ENCODE peak calls at places on chromosomes 13 and 19, in eight cellular contexts. One of them, this sample, is unnamed.

GRCh38 chr19:46813570-46814358 is 25.4 kb upstream of the SLC1A5 start:
- DNase-seq in aorta: peak
- DNase-seq in stimulated activated CD4-positive, alpha-beta T cell treated with anti-CD3 and anti-CD28 coated beads, Interleukin-1b, Interleukin-23, amount 100 ng/mL, for 1 hour: no peak
- DNase-seq in MCF 10A: peak
- DNase-seq in spleen: peak
- DNase-seq in heart left ventricle: peak
- DNase-seq in kidney: peak
- DNase-seq in hepatic stellate cell: peak
- DNase-seq in this sample: no peak

GRCh38 chr13:38905861-38906260 is 84.8 kb downstream of the STOML3 start:
- DNase-seq in aorta: no peak
- DNase-seq in stimulated activated CD4-positive, alpha-beta T cell treated with anti-CD3 and anti-CD28 coated beads, Interleukin-1b, Interleukin-23, amount 100 ng/mL, for 1 hour: no peak
- DNase-seq in MCF 10A: peak
- DNase-seq in spleen: no peak
- DNase-seq in heart left ventricle: no peak
- DNase-seq in kidney: no peak
- DNase-seq in hepatic stellate cell: no peak
- DNase-seq in this sample: no peak

GRCh38 chr13:64278493-64278892 is 2862.8 kb upstream of the PCDH20 start:
- DNase-seq in aorta: no peak
- DNase-seq in stimulated activated CD4-positive, alpha-beta T cell treated with anti-CD3 and anti-CD28 coated beads, Interleukin-1b, Interleukin-23, amount 100 ng/mL, for 1 hour: no peak
- DNase-seq in MCF 10A: peak
- DNase-seq in spleen: no peak
- DNase-seq in heart left ventricle: no peak
- DNase-seq in kidney: no peak
- DNase-seq in hepatic stellate cell: peak
- DNase-seq in this sample: no peak

GRCh38 chr19:1286451-1286858 is 782 bp downstream of the EFNA2 start:
- DNase-seq in aorta: no peak
- DNase-seq in stimulated activated CD4-positive, alpha-beta T cell treated with anti-CD3 and anti-CD28 coated beads, Interleukin-1b, Interleukin-23, amount 100 ng/mL, for 1 hour: no peak
- DNase-seq in MCF 10A: no peak
- DNase-seq in spleen: no peak
- DNase-seq in heart left ventricle: no peak
- DNase-seq in kidney: no peak
- DNase-seq in hepatic stellate cell: no peak
- DNase-seq in this sample: no peak

GRCh38 chr19:2318923-2319322 is 9.5 kb downstream of the LSM7 start:
- DNase-seq in aorta: no peak
- DNase-seq in stimulated activated CD4-positive, alpha-beta T cell treated with anti-CD3 and anti-CD28 coated beads, Interleukin-1b, Interleukin-23, amount 100 ng/mL, for 1 hour: no peak
- DNase-seq in MCF 10A: no peak
- DNase-seq in spleen: no peak
- DNase-seq in heart left ventricle: no peak
- DNase-seq in kidney: no peak
- DNase-seq in hepatic stellate cell: no peak
- DNase-seq in this sample: no peak

GRCh38 chr13:27174766-27175455 is 3.3 kb upstream of the USP12 start:
- DNase-seq in aorta: no peak
- DNase-seq in stimulated activated CD4-positive, alpha-beta T cell treated with anti-CD3 and anti-CD28 coated beads, Interleukin-1b, Interleukin-23, amount 100 ng/mL, for 1 hour: no peak
- DNase-seq in MCF 10A: no peak
- DNase-seq in spleen: no peak
- DNase-seq in heart left ventricle: no peak
- DNase-seq in kidney: no peak
- DNase-seq in hepatic stellate cell: no peak
- DNase-seq in this sample: no peak

GRCh38 chr13:112885242-112885781 is 83.7 kb upstream of the MCF2L start:
- DNase-seq in aorta: no peak
- DNase-seq in stimulated activated CD4-positive, alpha-beta T cell treated with anti-CD3 and anti-CD28 coated beads, Interleukin-1b, Interleukin-23, amount 100 ng/mL, for 1 hour: no peak
- DNase-seq in MCF 10A: no peak
- DNase-seq in spleen: no peak
- DNase-seq in heart left ventricle: no peak
- DNase-seq in kidney: no peak
- DNase-seq in hepatic stellate cell: no peak
- DNase-seq in this sample: no peak

GRCh38 chr19:55216461-55217198 is 7.3 kb upstream of the PTPRH start:
- DNase-seq in aorta: peak
- DNase-seq in stimulated activated CD4-positive, alpha-beta T cell treated with anti-CD3 and anti-CD28 coated beads, Interleukin-1b, Interleukin-23, amount 100 ng/mL, for 1 hour: peak
- DNase-seq in MCF 10A: peak
- DNase-seq in spleen: peak
- DNase-seq in heart left ventricle: peak
- DNase-seq in kidney: peak
- DNase-seq in hepatic stellate cell: peak
- DNase-seq in this sample: no peak

GRCh38 chr19:4976412-4977298 is 7.7 kb downstream of the KDM4B start:
- DNase-seq in aorta: peak
- DNase-seq in stimulated activated CD4-positive, alpha-beta T cell treated with anti-CD3 and anti-CD28 coated beads, Interleukin-1b, Interleukin-23, amount 100 ng/mL, for 1 hour: no peak
- DNase-seq in MCF 10A: peak
- DNase-seq in spleen: peak
- DNase-seq in heart left ventricle: peak
- DNase-seq in kidney: peak
- DNase-seq in hepatic stellate cell: no peak
- DNase-seq in this sample: no peak

GRCh38 chr13:102569488-102569887 is 27.3 kb upstream of the TPP2 start:
- DNase-seq in aorta: no peak
- DNase-seq in stimulated activated CD4-positive, alpha-beta T cell treated with anti-CD3 and anti-CD28 coated beads, Interleukin-1b, Interleukin-23, amount 100 ng/mL, for 1 hour: no peak
- DNase-seq in MCF 10A: no peak
- DNase-seq in spleen: no peak
- DNase-seq in heart left ventricle: no peak
- DNase-seq in kidney: no peak
- DNase-seq in hepatic stellate cell: peak
- DNase-seq in this sample: no peak

GRCh38 chr19:36032251-36033104 is at the start of gene CLIP3:
- DNase-seq in aorta: peak
- DNase-seq in stimulated activated CD4-positive, alpha-beta T cell treated with anti-CD3 and anti-CD28 coated beads, Interleukin-1b, Interleukin-23, amount 100 ng/mL, for 1 hour: no peak
- DNase-seq in MCF 10A: no peak
- DNase-seq in spleen: no peak
- DNase-seq in heart left ventricle: peak
- DNase-seq in kidney: peak
- DNase-seq in hepatic stellate cell: peak
- DNase-seq in this sample: peak

GRCh38 chr13:94914829-94915228 is 202.5 kb upstream of the SOX21 start:
- DNase-seq in aorta: no peak
- DNase-seq in stimulated activated CD4-positive, alpha-beta T cell treated with anti-CD3 and anti-CD28 coated beads, Interleukin-1b, Interleukin-23, amount 100 ng/mL, for 1 hour: no peak
- DNase-seq in MCF 10A: no peak
- DNase-seq in spleen: no peak
- DNase-seq in heart left ventricle: no peak
- DNase-seq in kidney: no peak
- DNase-seq in hepatic stellate cell: no peak
- DNase-seq in this sample: no peak

GRCh38 chr19:43505941-43506340 is 1.4 kb upstream of the PHLDB3 start:
- DNase-seq in aorta: no peak
- DNase-seq in stimulated activated CD4-positive, alpha-beta T cell treated with anti-CD3 and anti-CD28 coated beads, Interleukin-1b, Interleukin-23, amount 100 ng/mL, for 1 hour: no peak
- DNase-seq in MCF 10A: no peak
- DNase-seq in spleen: no peak
- DNase-seq in heart left ventricle: no peak
- DNase-seq in kidney: no peak
- DNase-seq in hepatic stellate cell: no peak
- DNase-seq in this sample: no peak

GRCh38 chr13:73765651-73766384 is 368.4 kb downstream of the KLF12 start:
- DNase-seq in aorta: peak
- DNase-seq in stimulated activated CD4-positive, alpha-beta T cell treated with anti-CD3 and anti-CD28 coated beads, Interleukin-1b, Interleukin-23, amount 100 ng/mL, for 1 hour: peak
- DNase-seq in MCF 10A: no peak
- DNase-seq in spleen: peak
- DNase-seq in heart left ventricle: peak
- DNase-seq in kidney: peak
- DNase-seq in hepatic stellate cell: no peak
- DNase-seq in this sample: peak

GRCh38 chr19:9165256-9165655 is 13.5 kb upstream of the OR7D2 start:
- DNase-seq in aorta: no peak
- DNase-seq in stimulated activated CD4-positive, alpha-beta T cell treated with anti-CD3 and anti-CD28 coated beads, Interleukin-1b, Interleukin-23, amount 100 ng/mL, for 1 hour: no peak
- DNase-seq in MCF 10A: no peak
- DNase-seq in spleen: no peak
- DNase-seq in heart left ventricle: no peak
- DNase-seq in kidney: no peak
- DNase-seq in hepatic stellate cell: no peak
- DNase-seq in this sample: no peak

GRCh38 chr19:478236-478888 is 17.5 kb upstream of the SHC2 start:
- DNase-seq in aorta: no peak
- DNase-seq in stimulated activated CD4-positive, alpha-beta T cell treated with anti-CD3 and anti-CD28 coated beads, Interleukin-1b, Interleukin-23, amount 100 ng/mL, for 1 hour: no peak
- DNase-seq in MCF 10A: no peak
- DNase-seq in spleen: no peak
- DNase-seq in heart left ventricle: no peak
- DNase-seq in kidney: no peak
- DNase-seq in hepatic stellate cell: no peak
- DNase-seq in this sample: no peak

GRCh38 chr13:20609145-20609544 is 42.2 kb downstream of the IFT88 start:
- DNase-seq in aorta: no peak
- DNase-seq in stimulated activated CD4-positive, alpha-beta T cell treated with anti-CD3 and anti-CD28 coated beads, Interleukin-1b, Interleukin-23, amount 100 ng/mL, for 1 hour: no peak
- DNase-seq in MCF 10A: peak
- DNase-seq in spleen: no peak
- DNase-seq in heart left ventricle: no peak
- DNase-seq in kidney: no peak
- DNase-seq in hepatic stellate cell: peak
- DNase-seq in this sample: no peak

GRCh38 chr13:70098669-70099068 is 9.0 kb upstream of the ATXN8OS start:
- DNase-seq in aorta: no peak
- DNase-seq in stimulated activated CD4-positive, alpha-beta T cell treated with anti-CD3 and anti-CD28 coated beads, Interleukin-1b, Interleukin-23, amount 100 ng/mL, for 1 hour: no peak
- DNase-seq in MCF 10A: peak
- DNase-seq in spleen: no peak
- DNase-seq in heart left ventricle: no peak
- DNase-seq in kidney: no peak
- DNase-seq in hepatic stellate cell: no peak
- DNase-seq in this sample: no peak

GRCh38 chr13:62333466-62333865 is 917.8 kb upstream of the PCDH20 start:
- DNase-seq in aorta: no peak
- DNase-seq in stimulated activated CD4-positive, alpha-beta T cell treated with anti-CD3 and anti-CD28 coated beads, Interleukin-1b, Interleukin-23, amount 100 ng/mL, for 1 hour: no peak
- DNase-seq in MCF 10A: no peak
- DNase-seq in spleen: no peak
- DNase-seq in heart left ventricle: no peak
- DNase-seq in kidney: no peak
- DNase-seq in hepatic stellate cell: no peak
- DNase-seq in this sample: no peak

GRCh38 chr19:34926361-34926684 is 380 bp upstream of the ZNF30 start:
- DNase-seq in aorta: no peak
- DNase-seq in stimulated activated CD4-positive, alpha-beta T cell treated with anti-CD3 and anti-CD28 coated beads, Interleukin-1b, Interleukin-23, amount 100 ng/mL, for 1 hour: no peak
- DNase-seq in MCF 10A: no peak
- DNase-seq in spleen: no peak
- DNase-seq in heart left ventricle: no peak
- DNase-seq in kidney: no peak
- DNase-seq in hepatic stellate cell: no peak
- DNase-seq in this sample: no peak

GRCh38 chr13:42899266-42899665 is 92.8 kb downstream of the EPSTI1 start:
- DNase-seq in aorta: no peak
- DNase-seq in stimulated activated CD4-positive, alpha-beta T cell treated with anti-CD3 and anti-CD28 coated beads, Interleukin-1b, Interleukin-23, amount 100 ng/mL, for 1 hour: no peak
- DNase-seq in MCF 10A: no peak
- DNase-seq in spleen: no peak
- DNase-seq in heart left ventricle: no peak
- DNase-seq in kidney: no peak
- DNase-seq in hepatic stellate cell: no peak
- DNase-seq in this sample: no peak

GRCh38 chr13:71625694-71626093 is 241.3 kb downstream of the DACH1 start:
- DNase-seq in aorta: no peak
- DNase-seq in stimulated activated CD4-positive, alpha-beta T cell treated with anti-CD3 and anti-CD28 coated beads, Interleukin-1b, Interleukin-23, amount 100 ng/mL, for 1 hour: no peak
- DNase-seq in MCF 10A: no peak
- DNase-seq in spleen: no peak
- DNase-seq in heart left ventricle: no peak
- DNase-seq in kidney: no peak
- DNase-seq in hepatic stellate cell: no peak
- DNase-seq in this sample: no peak

GRCh38 chr19:36849701-36850645 is 703 bp upstream of the ZNF345 start:
- DNase-seq in aorta: peak
- DNase-seq in stimulated activated CD4-positive, alpha-beta T cell treated with anti-CD3 and anti-CD28 coated beads, Interleukin-1b, Interleukin-23, amount 100 ng/mL, for 1 hour: peak
- DNase-seq in MCF 10A: peak
- DNase-seq in spleen: peak
- DNase-seq in heart left ventricle: peak
- DNase-seq in kidney: peak
- DNase-seq in hepatic stellate cell: peak
- DNase-seq in this sample: peak

GRCh38 chr19:1561236-1561842 is 6.8 kb downstream of the MEX3D start:
- DNase-seq in aorta: no peak
- DNase-seq in stimulated activated CD4-positive, alpha-beta T cell treated with anti-CD3 and anti-CD28 coated beads, Interleukin-1b, Interleukin-23, amount 100 ng/mL, for 1 hour: no peak
- DNase-seq in MCF 10A: no peak
- DNase-seq in spleen: no peak
- DNase-seq in heart left ventricle: no peak
- DNase-seq in kidney: no peak
- DNase-seq in hepatic stellate cell: no peak
- DNase-seq in this sample: no peak

GRCh38 chr19:41575998-41576397 is at the start of gene CEACAM21:
- DNase-seq in aorta: peak
- DNase-seq in stimulated activated CD4-positive, alpha-beta T cell treated with anti-CD3 and anti-CD28 coated beads, Interleukin-1b, Interleukin-23, amount 100 ng/mL, for 1 hour: no peak
- DNase-seq in MCF 10A: no peak
- DNase-seq in spleen: peak
- DNase-seq in heart left ventricle: peak
- DNase-seq in kidney: no peak
- DNase-seq in hepatic stellate cell: no peak
- DNase-seq in this sample: no peak

GRCh38 chr13:21703846-21704245 is 33.0 kb downstream of the FGF9 start:
- DNase-seq in aorta: no peak
- DNase-seq in stimulated activated CD4-positive, alpha-beta T cell treated with anti-CD3 and anti-CD28 coated beads, Interleukin-1b, Interleukin-23, amount 100 ng/mL, for 1 hour: no peak
- DNase-seq in MCF 10A: peak
- DNase-seq in spleen: no peak
- DNase-seq in heart left ventricle: no peak
- DNase-seq in kidney: no peak
- DNase-seq in hepatic stellate cell: no peak
- DNase-seq in this sample: no peak

GRCh38 chr13:36981156-36981743 is 17.9 kb downstream of the ALG5 start:
- DNase-seq in aorta: no peak
- DNase-seq in stimulated activated CD4-positive, alpha-beta T cell treated with anti-CD3 and anti-CD28 coated beads, Interleukin-1b, Interleukin-23, amount 100 ng/mL, for 1 hour: no peak
- DNase-seq in MCF 10A: peak
- DNase-seq in spleen: no peak
- DNase-seq in heart left ventricle: no peak
- DNase-seq in kidney: no peak
- DNase-seq in hepatic stellate cell: no peak
- DNase-seq in this sample: no peak

GRCh38 chr19:16224266-16225045 is 26.7 kb downstream of the AP1M1 start:
- DNase-seq in aorta: no peak
- DNase-seq in stimulated activated CD4-positive, alpha-beta T cell treated with anti-CD3 and anti-CD28 coated beads, Interleukin-1b, Interleukin-23, amount 100 ng/mL, for 1 hour: no peak
- DNase-seq in MCF 10A: no peak
- DNase-seq in spleen: peak
- DNase-seq in heart left ventricle: peak
- DNase-seq in kidney: no peak
- DNase-seq in hepatic stellate cell: no peak
- DNase-seq in this sample: peak

GRCh38 chr13:45626731-45627374 is 11.3 kb upstream of the ERICH6B start:
- DNase-seq in aorta: no peak
- DNase-seq in stimulated activated CD4-positive, alpha-beta T cell treated with anti-CD3 and anti-CD28 coated beads, Interleukin-1b, Interleukin-23, amount 100 ng/mL, for 1 hour: no peak
- DNase-seq in MCF 10A: no peak
- DNase-seq in spleen: no peak
- DNase-seq in heart left ventricle: no peak
- DNase-seq in kidney: no peak
- DNase-seq in hepatic stellate cell: no peak
- DNase-seq in this sample: no peak

GRCh38 chr13:98452851-98453250 is 124.1 kb downstream of the STK24 start:
- DNase-seq in aorta: no peak
- DNase-seq in stimulated activated CD4-positive, alpha-beta T cell treated with anti-CD3 and anti-CD28 coated beads, Interleukin-1b, Interleukin-23, amount 100 ng/mL, for 1 hour: no peak
- DNase-seq in MCF 10A: no peak
- DNase-seq in spleen: no peak
- DNase-seq in heart left ventricle: no peak
- DNase-seq in kidney: peak
- DNase-seq in hepatic stellate cell: no peak
- DNase-seq in this sample: no peak

GRCh38 chr13:94620286-94620896 is 18.7 kb downstream of the GPR180 start:
- DNase-seq in aorta: no peak
- DNase-seq in stimulated activated CD4-positive, alpha-beta T cell treated with anti-CD3 and anti-CD28 coated beads, Interleukin-1b, Interleukin-23, amount 100 ng/mL, for 1 hour: no peak
- DNase-seq in MCF 10A: peak
- DNase-seq in spleen: no peak
- DNase-seq in heart left ventricle: no peak
- DNase-seq in kidney: no peak
- DNase-seq in hepatic stellate cell: no peak
- DNase-seq in this sample: no peak

GRCh38 chr19:29928831-29929230 is 13.2 kb upstream of the URI1 start:
- DNase-seq in aorta: no peak
- DNase-seq in stimulated activated CD4-positive, alpha-beta T cell treated with anti-CD3 and anti-CD28 coated beads, Interleukin-1b, Interleukin-23, amount 100 ng/mL, for 1 hour: no peak
- DNase-seq in MCF 10A: no peak
- DNase-seq in spleen: no peak
- DNase-seq in heart left ventricle: no peak
- DNase-seq in kidney: no peak
- DNase-seq in hepatic stellate cell: no peak
- DNase-seq in this sample: no peak